ENCODE peak calls at places on chromosomes 11 and 22, in eight cellular contexts. One of them, this sample, is unnamed.

GRCh38 chr22:21832291-21833290 is 34.9 kb downstream of the MAPK1 start:
- DNase-seq in body of pancreas: no peak
- DNase-seq in prostate gland: no peak
- DNase-seq in tibial nerve: no peak
- DNase-seq in ovary: no peak
- DNase-seq in uterus: no peak
- DNase-seq in heart left ventricle: no peak
- DNase-seq in H1: no peak
- DNase-seq in this sample: no peak

GRCh38 chr11:70315726-70316125 is 45.2 kb downstream of the PPFIA1 start:
- DNase-seq in body of pancreas: no peak
- DNase-seq in prostate gland: no peak
- DNase-seq in tibial nerve: no peak
- DNase-seq in ovary: no peak
- DNase-seq in uterus: no peak
- DNase-seq in heart left ventricle: no peak
- DNase-seq in H1: no peak
- DNase-seq in this sample: no peak

GRCh38 chr11:129702410-129703390 is 112.9 kb upstream of the TMEM45B start:
- DNase-seq in body of pancreas: no peak
- DNase-seq in prostate gland: no peak
- DNase-seq in tibial nerve: no peak
- DNase-seq in ovary: no peak
- DNase-seq in uterus: no peak
- DNase-seq in heart left ventricle: no peak
- DNase-seq in H1: no peak
- DNase-seq in this sample: peak; percentile 59

GRCh38 chr22:20514658-20515406 is 7.4 kb downstream of the MED15 start:
- DNase-seq in body of pancreas: no peak
- DNase-seq in prostate gland: no peak
- DNase-seq in tibial nerve: no peak
- DNase-seq in ovary: no peak
- DNase-seq in uterus: no peak
- DNase-seq in heart left ventricle: no peak
- DNase-seq in H1: no peak
- DNase-seq in this sample: no peak

GRCh38 chr11:58573451-58574104 is 2.1 kb downstream of the LPXN start:
- DNase-seq in body of pancreas: peak; percentile 28
- DNase-seq in prostate gland: peak; percentile 50
- DNase-seq in tibial nerve: peak; percentile 75
- DNase-seq in ovary: peak; percentile 41
- DNase-seq in uterus: peak; percentile 69
- DNase-seq in heart left ventricle: no peak
- DNase-seq in H1: no peak
- DNase-seq in this sample: no peak

GRCh38 chr22:27113211-27114030 is 456.0 kb downstream of the MIAT start:
- DNase-seq in body of pancreas: peak; percentile 74
- DNase-seq in prostate gland: peak; percentile 34
- DNase-seq in tibial nerve: peak; percentile 79
- DNase-seq in ovary: no peak
- DNase-seq in uterus: peak; percentile 67
- DNase-seq in heart left ventricle: no peak
- DNase-seq in H1: no peak
- DNase-seq in this sample: no peak

GRCh38 chr11:102469196-102469821 is 16.7 kb upstream of the TMEM123 start:
- DNase-seq in body of pancreas: peak; percentile 39
- DNase-seq in prostate gland: no peak
- DNase-seq in tibial nerve: no peak
- DNase-seq in ovary: peak; percentile 36
- DNase-seq in uterus: peak; percentile 72
- DNase-seq in heart left ventricle: no peak
- DNase-seq in H1: no peak
- DNase-seq in this sample: peak; percentile 37

GRCh38 chr11:119222308-119222707 is 16.2 kb downstream of the CBL start:
- DNase-seq in body of pancreas: no peak
- DNase-seq in prostate gland: no peak
- DNase-seq in tibial nerve: no peak
- DNase-seq in ovary: no peak
- DNase-seq in uterus: no peak
- DNase-seq in heart left ventricle: no peak
- DNase-seq in H1: no peak
- DNase-seq in this sample: no peak

GRCh38 chr22:46618104-46618647 is 2.0 kb upstream of the GRAMD4 start:
- DNase-seq in body of pancreas: no peak
- DNase-seq in prostate gland: no peak
- DNase-seq in tibial nerve: no peak
- DNase-seq in ovary: no peak
- DNase-seq in uterus: no peak
- DNase-seq in heart left ventricle: peak; percentile 62
- DNase-seq in H1: no peak
- DNase-seq in this sample: no peak

GRCh38 chr11:46290598-46291309 is 13.3 kb downstream of the CREB3L1 start:
- DNase-seq in body of pancreas: peak; percentile 83
- DNase-seq in prostate gland: peak; percentile 70
- DNase-seq in tibial nerve: peak; percentile 95
- DNase-seq in ovary: peak; percentile 99
- DNase-seq in uterus: peak; percentile 96
- DNase-seq in heart left ventricle: peak; percentile 80
- DNase-seq in H1: peak; percentile 77
- DNase-seq in this sample: peak; percentile 82

GRCh38 chr22:44582016-44582415 is 84.0 kb upstream of the RTL6 start:
- DNase-seq in body of pancreas: no peak
- DNase-seq in prostate gland: no peak
- DNase-seq in tibial nerve: no peak
- DNase-seq in ovary: peak; percentile 25
- DNase-seq in uterus: peak; percentile 4
- DNase-seq in heart left ventricle: peak; percentile 29
- DNase-seq in H1: no peak
- DNase-seq in this sample: no peak

GRCh38 chr11:61893981-61894380 is 2.6 kb upstream of the FADS3 start:
- DNase-seq in body of pancreas: no peak
- DNase-seq in prostate gland: no peak
- DNase-seq in tibial nerve: no peak
- DNase-seq in ovary: no peak
- DNase-seq in uterus: no peak
- DNase-seq in heart left ventricle: no peak
- DNase-seq in H1: no peak
- DNase-seq in this sample: no peak
- H3K27ac ChIP-seq in body of pancreas: no peak overlapping the region
- H3K27ac ChIP-seq in prostate gland: no peak overlapping the region
- H3K27ac ChIP-seq in tibial nerve: no peak overlapping the region
- H3K27ac ChIP-seq in ovary: no peak overlapping the region
- H3K27ac ChIP-seq in uterus: peak overlapping the region; percentile 53
- H3K27ac ChIP-seq in heart left ventricle: no peak overlapping the region
- H3K27ac ChIP-seq in H1: no peak overlapping the region
- H3K27ac ChIP-seq in this sample: peak overlapping the region; percentile 38

GRCh38 chr11:38282718-38283117 is 1684.7 kb upstream of the RAG2 start:
- DNase-seq in body of pancreas: no peak
- DNase-seq in prostate gland: no peak
- DNase-seq in tibial nerve: no peak
- DNase-seq in ovary: no peak
- DNase-seq in uterus: no peak
- DNase-seq in heart left ventricle: no peak
- DNase-seq in H1: no peak
- DNase-seq in this sample: no peak
- TF ChIP-seq POLR2A in body of pancreas: no peak
- TF ChIP-seq POLR2A in prostate gland: no peak
- TF ChIP-seq POLR2A in tibial nerve: no peak
- TF ChIP-seq POLR2A in ovary: no peak
- TF ChIP-seq POLR2A in uterus: no peak
- TF ChIP-seq POLR2A in heart left ventricle: no peak
- TF ChIP-seq POLR2A in H1: no peak
- TF ChIP-seq POLR2A in this sample: no peak

DNA sequence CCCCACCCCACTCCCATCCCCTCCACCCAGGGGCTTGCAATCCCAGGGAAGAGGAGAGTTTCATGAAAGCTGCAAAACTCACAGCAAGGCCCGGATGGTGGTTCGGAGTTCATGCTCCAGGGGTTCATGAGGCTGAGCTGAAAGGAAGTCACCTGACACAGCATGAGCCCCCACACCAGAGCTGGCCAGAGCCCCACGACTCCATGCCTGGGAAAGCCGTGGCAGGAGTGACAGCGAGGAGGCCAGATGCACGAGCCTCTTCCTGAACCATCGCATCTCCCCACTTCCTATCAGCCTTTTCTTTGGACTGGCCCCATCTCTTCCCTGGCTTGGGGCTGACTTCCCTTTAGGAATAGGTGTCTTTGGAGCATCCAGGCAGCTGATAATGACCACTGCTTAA is 105.8 kb downstream of the ABTB2 start:
- DNase-seq in body of pancreas: no peak
- DNase-seq in prostate gland: no peak
- DNase-seq in tibial nerve: no peak
- DNase-seq in ovary: no peak
- DNase-seq in uterus: no peak
- DNase-seq in heart left ventricle: no peak
- DNase-seq in H1: no peak
- DNase-seq in this sample: no peak
- H3K27ac ChIP-seq in body of pancreas: no peak overlapping the region
- H3K27ac ChIP-seq in prostate gland: no peak overlapping the region
- H3K27ac ChIP-seq in tibial nerve: no peak overlapping the region
- H3K27ac ChIP-seq in ovary: no peak overlapping the region
- H3K27ac ChIP-seq in uterus: peak overlapping the region; percentile 73
- H3K27ac ChIP-seq in heart left ventricle: no peak overlapping the region
- H3K27ac ChIP-seq in H1: no peak overlapping the region
- H3K27ac ChIP-seq in this sample: no peak overlapping the region

DNA sequence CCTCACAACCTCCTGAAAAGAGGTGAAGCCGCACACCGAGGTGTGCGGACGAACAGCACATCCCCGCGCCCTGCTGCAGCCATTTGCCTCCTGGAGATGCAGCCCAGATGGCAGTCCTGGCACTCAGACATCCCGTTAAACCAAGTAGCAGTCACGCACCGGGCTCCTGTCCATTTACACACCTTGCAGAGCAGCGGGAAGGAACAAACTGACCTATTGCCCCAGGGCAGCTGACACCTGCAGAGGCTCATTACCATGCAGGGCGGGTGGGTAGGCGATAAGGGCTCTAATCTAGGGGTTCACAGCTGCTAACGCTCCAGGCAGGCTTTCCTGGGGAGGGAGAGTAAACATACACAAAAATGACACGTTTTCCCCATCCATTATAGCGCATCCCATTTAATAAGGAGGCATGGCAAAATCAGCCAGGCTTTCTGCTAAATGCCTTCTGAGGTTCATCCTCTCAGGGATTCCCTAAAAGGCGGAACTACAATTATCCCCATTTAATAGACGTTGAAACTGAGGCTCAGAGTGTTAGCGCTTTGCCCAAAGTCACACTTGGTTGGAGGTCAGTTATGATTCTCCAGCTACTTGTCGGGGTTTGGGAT is 788 bp upstream of the EHBP1L1 start:
- DNase-seq in body of pancreas: peak; percentile 79
- DNase-seq in prostate gland: no peak
- DNase-seq in tibial nerve: no peak
- DNase-seq in ovary: no peak
- DNase-seq in uterus: no peak
- DNase-seq in heart left ventricle: no peak
- DNase-seq in H1: no peak
- DNase-seq in this sample: no peak
- TF ChIP-seq POLR2A in body of pancreas: no peak
- TF ChIP-seq POLR2A in prostate gland: no peak
- TF ChIP-seq POLR2A in tibial nerve: no peak
- TF ChIP-seq POLR2A in ovary: no peak
- TF ChIP-seq POLR2A in uterus: no peak
- TF ChIP-seq POLR2A in heart left ventricle: no peak
- TF ChIP-seq POLR2A in H1: no peak
- TF ChIP-seq POLR2A in this sample: no peak

GRCh38 chr22:41862530-41863266 is 29.8 kb downstream of the SREBF2 start:
- DNase-seq in body of pancreas: no peak
- DNase-seq in prostate gland: no peak
- DNase-seq in tibial nerve: no peak
- DNase-seq in ovary: no peak
- DNase-seq in uterus: no peak
- DNase-seq in heart left ventricle: no peak
- DNase-seq in H1: no peak
- DNase-seq in this sample: no peak

GRCh38 chr22:41863472-41863871 is 30.6 kb downstream of the SREBF2 start:
- DNase-seq in body of pancreas: no peak
- DNase-seq in prostate gland: no peak
- DNase-seq in tibial nerve: no peak
- DNase-seq in ovary: no peak
- DNase-seq in uterus: no peak
- DNase-seq in heart left ventricle: no peak
- DNase-seq in H1: no peak
- DNase-seq in this sample: no peak

GRCh38 chr22:41857860-41858199 is 24.9 kb downstream of the SREBF2 start:
- DNase-seq in body of pancreas: no peak
- DNase-seq in prostate gland: no peak
- DNase-seq in tibial nerve: no peak
- DNase-seq in ovary: no peak
- DNase-seq in uterus: no peak
- DNase-seq in heart left ventricle: no peak
- DNase-seq in H1: no peak
- DNase-seq in this sample: no peak

GRCh38 chr22:41857160-41857859 is 24.4 kb downstream of the SREBF2 start:
- DNase-seq in body of pancreas: peak; percentile 31
- DNase-seq in prostate gland: peak; percentile 29
- DNase-seq in tibial nerve: peak; percentile 31
- DNase-seq in ovary: no peak
- DNase-seq in uterus: peak; percentile 31
- DNase-seq in heart left ventricle: no peak
- DNase-seq in H1: peak; percentile 43
- DNase-seq in this sample: no peak

DNA sequence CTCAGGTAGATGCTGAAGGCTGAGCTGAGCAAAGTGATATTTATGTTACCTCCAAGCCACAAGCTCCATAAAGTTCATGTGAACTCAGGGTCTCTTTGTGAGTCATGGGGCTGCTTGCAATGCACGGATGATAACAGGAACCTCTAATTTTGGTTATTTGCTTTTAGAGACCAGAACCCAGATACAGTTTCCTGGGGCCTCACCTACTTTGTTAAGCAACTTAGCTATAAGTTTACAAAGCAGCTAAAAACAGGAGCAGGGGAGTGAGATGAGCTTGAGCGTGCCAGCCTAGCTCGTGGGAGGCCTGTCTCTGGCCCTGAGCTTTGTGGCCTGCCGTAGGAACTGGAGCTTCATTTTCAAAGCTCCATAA is 29.2 kb downstream of the SREBF2 start:
- DNase-seq in body of pancreas: no peak
- DNase-seq in prostate gland: no peak
- DNase-seq in tibial nerve: no peak
- DNase-seq in ovary: peak; percentile 53
- DNase-seq in uterus: no peak
- DNase-seq in heart left ventricle: no peak
- DNase-seq in H1: no peak
- DNase-seq in this sample: no peak
- H3K27ac ChIP-seq in body of pancreas: no peak overlapping the region
- H3K27ac ChIP-seq in prostate gland: peak overlapping the region; percentile 7
- H3K27ac ChIP-seq in tibial nerve: peak overlapping the region; percentile 55
- H3K27ac ChIP-seq in ovary: peak overlapping the region; percentile 18
- H3K27ac ChIP-seq in uterus: peak overlapping the region; percentile 39
- H3K27ac ChIP-seq in heart left ventricle: peak overlapping the region; percentile 5
- H3K27ac ChIP-seq in H1: no peak overlapping the region
- H3K27ac ChIP-seq in this sample: peak overlapping the region; percentile 55

GRCh38 chr22:39236321-39237275 is 8.2 kb downstream of the PDGFB start:
- DNase-seq in body of pancreas: peak; percentile 52
- DNase-seq in prostate gland: peak; percentile 26
- DNase-seq in tibial nerve: peak; percentile 40
- DNase-seq in ovary: no peak
- DNase-seq in uterus: no peak
- DNase-seq in heart left ventricle: peak; percentile 79
- DNase-seq in H1: no peak
- DNase-seq in this sample: no peak
- TF ChIP-seq POLR2A in body of pancreas: no peak
- TF ChIP-seq POLR2A in prostate gland: no peak
- TF ChIP-seq POLR2A in tibial nerve: no peak
- TF ChIP-seq POLR2A in ovary: no peak
- TF ChIP-seq POLR2A in uterus: no peak
- TF ChIP-seq POLR2A in heart left ventricle: no peak
- TF ChIP-seq POLR2A in H1: no peak
- TF ChIP-seq POLR2A in this sample: no peak

This sample was measured in breast epithelium.